ENCODE peak calls at places on chromosomes 7 and 10, in five cellular contexts. One of them, this sample, is unnamed.

GRCh38 chr7:133339772-133340171 is 86.9 kb downstream of the EXOC4 start:
- DNase-seq in HCEC 1CT: no peak
- DNase-seq in ELF-1: no peak
- DNase-seq in HuH-7: no peak
- DNase-seq in AG08396: no peak
- DNase-seq in this sample: no peak

GRCh38 chr10:49569031-49569765 is 30.3 kb upstream of the ERCC6 start:
- DNase-seq in AG08396: no peak
- DNase-seq in HuH-7: no peak
- DNase-seq in HCEC 1CT: peak
- DNase-seq in ELF-1: no peak
- DNase-seq in this sample: peak

GRCh38 chr10:110460111-110460809 is 37.4 kb upstream of the DUSP5 start:
- DNase-seq in HuH-7: no peak
- DNase-seq in HCEC 1CT: no peak
- DNase-seq in AG08396: no peak
- DNase-seq in ELF-1: no peak
- DNase-seq in this sample: no peak

GRCh38 chr7:12212051-12212485 is 974 bp downstream of the TMEM106B start:
- DNase-seq in HuH-7: no peak
- DNase-seq in ELF-1: peak
- DNase-seq in HCEC 1CT: no peak
- DNase-seq in AG08396: no peak
- DNase-seq in this sample: peak

GRCh38 chr7:45984386-45985295 is 63.6 kb upstream of the IGFBP3 start:
- DNase-seq in HCEC 1CT: no peak
- DNase-seq in ELF-1: no peak
- DNase-seq in AG08396: no peak
- DNase-seq in HuH-7: no peak
- DNase-seq in this sample: no peak

GRCh38 chr7:84524714-84525694 is 330.4 kb upstream of the SEMA3A start:
- DNase-seq in ELF-1: no peak
- DNase-seq in AG08396: peak
- DNase-seq in HuH-7: no peak
- DNase-seq in HCEC 1CT: peak
- DNase-seq in this sample: no peak

GRCh38 chr10:91528080-91528479 is 104.8 kb downstream of the PPP1R3C start:
- DNase-seq in HCEC 1CT: no peak
- DNase-seq in HuH-7: no peak
- DNase-seq in ELF-1: no peak
- DNase-seq in AG08396: no peak
- DNase-seq in this sample: no peak

GRCh38 chr10:122786269-122786668 is 59.4 kb downstream of the CUZD1 start:
- DNase-seq in HCEC 1CT: no peak
- DNase-seq in ELF-1: peak
- DNase-seq in HuH-7: peak
- DNase-seq in AG08396: peak
- DNase-seq in this sample: peak

GRCh38 chr7:119713606-119714005 is 559.4 kb upstream of the KCND2 start:
- DNase-seq in HCEC 1CT: no peak
- DNase-seq in HuH-7: no peak
- DNase-seq in ELF-1: no peak
- DNase-seq in AG08396: no peak
- DNase-seq in this sample: no peak

GRCh38 chr10:104350146-104350635 is 3.4 kb upstream of the CFAP58 start:
- DNase-seq in HuH-7: no peak
- DNase-seq in AG08396: peak
- DNase-seq in HCEC 1CT: peak
- DNase-seq in ELF-1: peak
- DNase-seq in this sample: peak

GRCh38 chr7:70035955-70036354 is 437.7 kb downstream of the AUTS2 start:
- DNase-seq in AG08396: no peak
- DNase-seq in HCEC 1CT: no peak
- DNase-seq in HuH-7: no peak
- DNase-seq in ELF-1: no peak
- DNase-seq in this sample: no peak

GRCh38 chr10:115662424-115662823 is 569.3 kb downstream of the ATRNL1 start:
- DNase-seq in HCEC 1CT: no peak
- DNase-seq in AG08396: no peak
- DNase-seq in HuH-7: no peak
- DNase-seq in ELF-1: no peak
- DNase-seq in this sample: no peak

GRCh38 chr7:138584696-138585095 is 116.5 kb downstream of the SVOPL start:
- DNase-seq in ELF-1: no peak
- DNase-seq in HuH-7: no peak
- DNase-seq in AG08396: no peak
- DNase-seq in HCEC 1CT: no peak
- DNase-seq in this sample: no peak

GRCh38 chr7:27923308-27923980 is 183.5 kb downstream of the TAX1BP1 start:
- DNase-seq in ELF-1: peak
- DNase-seq in AG08396: no peak
- DNase-seq in HuH-7: no peak
- DNase-seq in HCEC 1CT: no peak
- DNase-seq in this sample: peak